ENCODE peak calls at places on chromosome 22, in five cellular contexts. One of them, this sample, is unnamed. For H3K4me1, the result is how much of the 10 kb centered on the place peaks cover.

GRCh38 chr22:34850010-34850409 is 215.9 kb upstream of the ISX start:
- DNase-seq in A549: no peak
- DNase-seq in H1: no peak
- DNase-seq in HepG2: no peak
- DNase-seq in K562: no peak
- DNase-seq in this sample: no peak

GRCh38 chr22:44458044-44459020 is 39.7 kb downstream of the RTL6 start:
- DNase-seq in A549: no peak
- DNase-seq in H1: no peak
- DNase-seq in HepG2: no peak
- DNase-seq in K562: no peak
- DNase-seq in this sample: no peak

GRCh38 chr22:43889366-43890253 is 2.2 kb downstream of the PNPLA5 start:
- DNase-seq in A549: peak
- DNase-seq in H1: no peak
- DNase-seq in HepG2: no peak
- DNase-seq in K562: no peak
- DNase-seq in this sample: no peak

GRCh38 chr22:37560682-37561208 is 465 bp downstream of the CDC42EP1 start:
- DNase-seq in A549: no peak
- DNase-seq in H1: no peak
- DNase-seq in HepG2: no peak
- DNase-seq in K562: peak
- DNase-seq in this sample: peak

GRCh38 chr22:21449531-21450319 is 17.5 kb upstream of the TMEM191C start:
- DNase-seq in A549: no peak
- DNase-seq in H1: no peak
- DNase-seq in HepG2: no peak
- DNase-seq in K562: no peak
- DNase-seq in this sample: no peak

GRCh38 chr22:43823353-43823908 is 11.3 kb upstream of the EFCAB6 start:
- DNase-seq in A549: peak
- DNase-seq in H1: no peak
- DNase-seq in HepG2: peak
- DNase-seq in K562: no peak
- DNase-seq in this sample: no peak

GRCh38 chr22:19876314-19876940 is 21.8 kb upstream of the GNB1L start:
- DNase-seq in A549: peak
- DNase-seq in H1: no peak
- DNase-seq in HepG2: no peak
- DNase-seq in K562: no peak
- DNase-seq in this sample: peak

GRCh38 chr22:29207231-29207550 is 1.5 kb downstream of the EMID1 start:
- DNase-seq in A549: no peak
- DNase-seq in H1: no peak
- DNase-seq in HepG2: no peak
- DNase-seq in K562: no peak
- DNase-seq in this sample: no peak

GRCh38 chr22:35705141-35705540 is 12.5 kb upstream of the APOL5 start:
- DNase-seq in A549: no peak
- DNase-seq in H1: no peak
- DNase-seq in HepG2: no peak
- DNase-seq in K562: no peak
- DNase-seq in this sample: peak

DNA sequence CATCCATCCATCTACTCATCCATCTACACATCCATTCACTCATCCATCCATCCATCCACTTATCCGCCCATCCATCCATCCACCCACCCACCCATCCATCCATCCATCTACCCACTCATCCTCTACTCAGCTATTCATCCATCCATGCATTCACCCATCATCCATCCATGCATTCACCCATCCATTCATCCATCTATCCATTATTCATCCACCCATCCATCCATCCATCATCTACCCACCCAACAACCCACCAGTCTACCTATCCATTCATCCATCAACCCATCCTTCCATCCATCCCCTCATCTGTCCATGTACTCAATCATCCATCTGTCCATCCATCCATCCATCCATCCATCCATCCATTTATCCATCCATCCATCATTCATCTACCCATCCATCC is 972.7 kb downstream of the BRD1 start:
- DNase-seq in A549: no peak
- DNase-seq in H1: no peak
- DNase-seq in HepG2: no peak
- DNase-seq in K562: no peak
- DNase-seq in this sample: no peak
- TF ChIP-seq JUN in A549: no peak
- TF ChIP-seq JUN in H1: no peak
- TF ChIP-seq JUN in HepG2: no peak
- TF ChIP-seq JUN in K562: no peak
- TF ChIP-seq JUN in this sample: no peak

GRCh38 chr22:39583066-39583667 is 12.6 kb downstream of the CACNA1I start:
- DNase-seq in A549: no peak
- DNase-seq in H1: no peak
- DNase-seq in HepG2: no peak
- DNase-seq in K562: no peak
- DNase-seq in this sample: no peak
- H3K4me1 ChIP-seq in A549: under half
- H3K4me1 ChIP-seq in H1: under half
- H3K4me1 ChIP-seq in HepG2: under half
- H3K4me1 ChIP-seq in K562: under half
- H3K4me1 ChIP-seq in this sample: under half

GRCh38 chr22:24695958-24696511 is 78.5 kb downstream of the PIWIL3 start:
- DNase-seq in A549: no peak
- DNase-seq in H1: no peak
- DNase-seq in HepG2: no peak
- DNase-seq in K562: peak
- DNase-seq in this sample: no peak
- TF ChIP-seq JUN in A549: no peak
- TF ChIP-seq JUN in H1: no peak
- TF ChIP-seq JUN in HepG2: no peak
- TF ChIP-seq JUN in K562: no peak
- TF ChIP-seq JUN in this sample: no peak

DNA sequence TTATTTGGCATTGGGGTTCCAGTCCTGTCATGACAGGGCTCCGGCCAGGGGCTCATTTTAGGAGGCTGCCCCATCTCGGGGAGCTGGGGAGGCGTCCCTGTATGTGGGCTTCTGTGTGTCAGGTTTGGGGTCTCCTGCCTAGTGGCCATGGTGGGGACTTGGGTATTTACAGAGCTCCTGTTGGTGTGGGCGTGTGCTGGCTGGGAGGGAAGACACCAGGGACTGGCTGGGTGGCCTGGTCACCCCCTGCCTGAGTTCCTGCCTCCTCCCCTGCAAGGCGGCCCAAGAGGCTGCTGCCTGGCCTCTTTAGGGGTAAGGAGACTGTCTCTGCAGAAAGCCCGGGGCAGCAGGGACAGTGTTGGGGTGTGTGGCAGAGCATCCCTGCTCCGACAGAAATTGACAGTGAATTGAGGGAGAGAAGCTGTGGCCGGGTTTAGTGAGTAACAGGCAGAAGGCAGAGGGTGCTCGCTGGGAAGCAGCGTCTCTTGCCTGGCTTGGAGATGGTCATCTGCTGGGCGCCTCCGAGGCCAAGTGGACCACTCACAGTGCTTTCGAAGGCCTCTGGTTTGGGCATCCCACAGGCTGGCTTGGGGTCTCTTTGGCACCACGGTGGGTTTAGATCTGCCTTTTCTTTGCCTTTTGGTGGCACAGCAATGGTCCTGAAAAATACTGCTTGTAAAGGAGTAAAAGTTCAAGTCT is 40.3 kb upstream of the GRAMD4 start:
- DNase-seq in A549: no peak
- DNase-seq in H1: no peak
- DNase-seq in HepG2: no peak
- DNase-seq in K562: no peak
- DNase-seq in this sample: no peak
- H3K4me1 ChIP-seq in A549: under half
- H3K4me1 ChIP-seq in H1: under half
- H3K4me1 ChIP-seq in HepG2: half or more
- H3K4me1 ChIP-seq in K562: half or more
- H3K4me1 ChIP-seq in this sample: under half

This sample was measured in endothelial cell of umbilical vein.